ENCODE peak calls at places on chromosomes 11 and 22, in seven cellular contexts. One of them, this sample, is unnamed.
A peak's percentile ranks its signal among the peaks of the same experiment; 100 is the strongest.

GRCh38 chr11:67158241-67158640 is 39.2 kb downstream of the KDM2A start:
- DNase-seq in mesenchymal stem cell: no peak
- DNase-seq in neuronal stem cell: no peak
- DNase-seq in trophoblast cell: no peak
- DNase-seq in H9: no peak
- DNase-seq in IMR-90: peak; percentile 38
- DNase-seq in H1: no peak
- DNase-seq in this sample: no peak

GRCh38 chr22:20206709-20207215 is 55.9 kb upstream of the CCDC188 start:
- DNase-seq in mesenchymal stem cell: peak; percentile 31
- DNase-seq in neuronal stem cell: no peak
- DNase-seq in trophoblast cell: no peak
- DNase-seq in H9: no peak
- DNase-seq in IMR-90: peak; percentile 22
- DNase-seq in H1: no peak
- DNase-seq in this sample: no peak

GRCh38 chr22:29820941-29821789 is 16.9 kb downstream of the ASCC2 start:
- DNase-seq in mesenchymal stem cell: peak; percentile 97
- DNase-seq in neuronal stem cell: no peak
- DNase-seq in trophoblast cell: peak; percentile 100
- DNase-seq in H9: no peak
- DNase-seq in IMR-90: peak; percentile 98
- DNase-seq in H1: no peak
- DNase-seq in this sample: no peak

GRCh38 chr11:102666331-102666957 is 39.1 kb downstream of the MMP27 start:
- DNase-seq in mesenchymal stem cell: peak; percentile 64
- DNase-seq in neuronal stem cell: peak; percentile 30
- DNase-seq in trophoblast cell: peak; percentile 69
- DNase-seq in H9: no peak
- DNase-seq in IMR-90: peak; percentile 60
- DNase-seq in H1: no peak
- DNase-seq in this sample: peak; percentile 67

GRCh38 chr11:104694259-104695070 is 203.8 kb downstream of the CASP12 start:
- DNase-seq in mesenchymal stem cell: peak; percentile 89
- DNase-seq in neuronal stem cell: no peak
- DNase-seq in trophoblast cell: peak; percentile 85
- DNase-seq in H9: no peak
- DNase-seq in IMR-90: peak; percentile 88
- DNase-seq in H1: no peak
- DNase-seq in this sample: no peak

GRCh38 chr11:44066732-44067131 is 662 bp downstream of the ACCS start:
- DNase-seq in mesenchymal stem cell: peak; percentile 72
- DNase-seq in neuronal stem cell: no peak
- DNase-seq in trophoblast cell: peak; percentile 16
- DNase-seq in H9: no peak
- DNase-seq in IMR-90: peak; percentile 69
- DNase-seq in H1: no peak
- DNase-seq in this sample: no peak

GRCh38 chr11:6602096-6602940 is 1.1 kb downstream of the RRP8 start:
- DNase-seq in mesenchymal stem cell: no peak
- DNase-seq in neuronal stem cell: no peak
- DNase-seq in trophoblast cell: no peak
- DNase-seq in H9: no peak
- DNase-seq in IMR-90: no peak
- DNase-seq in H1: no peak
- DNase-seq in this sample: no peak

GRCh38 chr11:47617417-47617809 is 23.2 kb upstream of the C1QTNF4 start:
- DNase-seq in mesenchymal stem cell: peak; percentile 79
- DNase-seq in neuronal stem cell: no peak
- DNase-seq in trophoblast cell: no peak
- DNase-seq in H9: no peak
- DNase-seq in IMR-90: peak; percentile 85
- DNase-seq in H1: no peak
- DNase-seq in this sample: no peak

GRCh38 chr11:118180300-118180703 is 3.9 kb upstream of the SCN2B start:
- DNase-seq in mesenchymal stem cell: no peak
- DNase-seq in neuronal stem cell: peak; percentile 60
- DNase-seq in trophoblast cell: no peak
- DNase-seq in H9: peak; percentile 81
- DNase-seq in IMR-90: no peak
- DNase-seq in H1: no peak
- DNase-seq in this sample: peak; percentile 87

GRCh38 chr11:74312321-74312720 is 881 bp upstream of the P4HA3 start:
- DNase-seq in mesenchymal stem cell: no peak
- DNase-seq in neuronal stem cell: no peak
- DNase-seq in trophoblast cell: peak; percentile 56
- DNase-seq in H9: no peak
- DNase-seq in IMR-90: no peak
- DNase-seq in H1: no peak
- DNase-seq in this sample: no peak

GRCh38 chr11:119607726-119608125 is 121.3 kb downstream of the NECTIN1 start:
- DNase-seq in mesenchymal stem cell: no peak
- DNase-seq in neuronal stem cell: no peak
- DNase-seq in trophoblast cell: no peak
- DNase-seq in H9: no peak
- DNase-seq in IMR-90: no peak
- DNase-seq in H1: no peak
- DNase-seq in this sample: no peak

GRCh38 chr22:46723882-46724281 is 14.2 kb downstream of the CERK start:
- DNase-seq in mesenchymal stem cell: no peak
- DNase-seq in neuronal stem cell: no peak
- DNase-seq in trophoblast cell: no peak
- DNase-seq in H9: no peak
- DNase-seq in IMR-90: no peak
- DNase-seq in H1: no peak
- DNase-seq in this sample: no peak

GRCh38 chr11:13354335-13354734 is 76.7 kb downstream of the BMAL1 start:
- DNase-seq in mesenchymal stem cell: no peak
- DNase-seq in neuronal stem cell: no peak
- DNase-seq in trophoblast cell: peak; percentile 70
- DNase-seq in H9: peak; percentile 70
- DNase-seq in IMR-90: peak; percentile 29
- DNase-seq in H1: no peak
- DNase-seq in this sample: peak; percentile 80

GRCh38 chr11:60854847-60855725 is 664 bp downstream of the PTGDR2 start:
- DNase-seq in mesenchymal stem cell: no peak
- DNase-seq in neuronal stem cell: no peak
- DNase-seq in trophoblast cell: no peak
- DNase-seq in H9: no peak
- DNase-seq in IMR-90: no peak
- DNase-seq in H1: no peak
- DNase-seq in this sample: no peak

GRCh38 chr22:46054878-46055158 is 77.9 kb upstream of the WNT7B start:
- DNase-seq in mesenchymal stem cell: no peak
- DNase-seq in neuronal stem cell: no peak
- DNase-seq in trophoblast cell: no peak
- DNase-seq in H9: no peak
- DNase-seq in IMR-90: no peak
- DNase-seq in H1: no peak
- DNase-seq in this sample: no peak

GRCh38 chr22:33787645-33788456 is 132.4 kb downstream of the LARGE1 start:
- DNase-seq in mesenchymal stem cell: no peak
- DNase-seq in neuronal stem cell: no peak
- DNase-seq in trophoblast cell: no peak
- DNase-seq in H9: no peak
- DNase-seq in IMR-90: peak; percentile 6
- DNase-seq in H1: no peak
- DNase-seq in this sample: no peak

GRCh38 chr11:21794306-21794705 is 398.6 kb upstream of the ANO5 start:
- DNase-seq in mesenchymal stem cell: no peak
- DNase-seq in neuronal stem cell: no peak
- DNase-seq in trophoblast cell: no peak
- DNase-seq in H9: no peak
- DNase-seq in IMR-90: no peak
- DNase-seq in H1: no peak
- DNase-seq in this sample: no peak

GRCh38 chr22:44964722-44965078 is 45.1 kb downstream of the PHF21B start:
- DNase-seq in mesenchymal stem cell: no peak
- DNase-seq in neuronal stem cell: no peak
- DNase-seq in trophoblast cell: no peak
- DNase-seq in H9: peak; percentile 45
- DNase-seq in IMR-90: no peak
- DNase-seq in H1: no peak
- DNase-seq in this sample: no peak

GRCh38 chr22:44963832-44964721 is 45.7 kb downstream of the PHF21B start:
- DNase-seq in mesenchymal stem cell: no peak
- DNase-seq in neuronal stem cell: no peak
- DNase-seq in trophoblast cell: no peak
- DNase-seq in H9: no peak
- DNase-seq in IMR-90: no peak
- DNase-seq in H1: no peak
- DNase-seq in this sample: no peak

GRCh38 chr22:44957267-44957905 is 52.4 kb downstream of the PHF21B start:
- DNase-seq in mesenchymal stem cell: no peak
- DNase-seq in neuronal stem cell: peak; percentile 18
- DNase-seq in trophoblast cell: peak; percentile 11
- DNase-seq in H9: peak; percentile 60
- DNase-seq in IMR-90: peak; percentile 6
- DNase-seq in H1: no peak
- DNase-seq in this sample: peak; percentile 44

GRCh38 chr22:44965171-44965570 is 44.6 kb downstream of the PHF21B start:
- DNase-seq in mesenchymal stem cell: no peak
- DNase-seq in neuronal stem cell: no peak
- DNase-seq in trophoblast cell: no peak
- DNase-seq in H9: no peak
- DNase-seq in IMR-90: no peak
- DNase-seq in H1: no peak
- DNase-seq in this sample: no peak

GRCh38 chr22:44963055-44963454 is 46.8 kb downstream of the PHF21B start:
- DNase-seq in mesenchymal stem cell: no peak
- DNase-seq in neuronal stem cell: no peak
- DNase-seq in trophoblast cell: no peak
- DNase-seq in H9: no peak
- DNase-seq in IMR-90: no peak
- DNase-seq in H1: no peak
- DNase-seq in this sample: no peak
- H3K4ac ChIP-seq in mesenchymal stem cell: no peak overlapping the region
- H3K4ac ChIP-seq in neuronal stem cell: no peak overlapping the region
- H3K4ac ChIP-seq in trophoblast cell: no peak overlapping the region
- H3K4ac ChIP-seq in H9: no peak overlapping the region
- H3K4ac ChIP-seq in IMR-90: no peak overlapping the region
- H3K4ac ChIP-seq in H1: no peak overlapping the region
- H3K4ac ChIP-seq in this sample: no peak overlapping the region

DNA sequence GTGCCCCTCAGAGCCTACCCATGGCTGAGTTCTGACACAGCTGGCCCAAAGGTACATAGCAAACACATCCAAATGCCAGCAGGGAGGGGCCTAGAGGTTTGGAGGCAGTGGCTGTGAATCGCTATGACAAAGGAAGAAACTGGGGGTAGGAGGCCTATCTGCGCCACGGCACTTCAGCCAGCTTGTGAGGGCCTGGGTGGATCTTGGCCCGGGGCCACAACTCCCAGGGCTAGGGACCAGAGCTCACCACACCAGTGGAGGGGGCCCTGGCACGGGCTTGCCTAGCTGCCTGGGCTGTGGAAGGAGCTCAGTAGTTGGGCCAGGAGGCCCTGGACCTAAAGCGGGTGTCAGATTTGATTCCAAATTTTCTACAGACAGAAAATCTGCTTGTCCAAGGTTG is 9.4 kb upstream of the NAP1L4 start:
- DNase-seq in mesenchymal stem cell: no peak
- DNase-seq in neuronal stem cell: no peak
- DNase-seq in trophoblast cell: no peak
- DNase-seq in H9: no peak
- DNase-seq in IMR-90: no peak
- DNase-seq in H1: no peak
- DNase-seq in this sample: no peak
- H3K9ac ChIP-seq in mesenchymal stem cell: no peak overlapping the region
- H3K9ac ChIP-seq in neuronal stem cell: no peak overlapping the region
- H3K9ac ChIP-seq in trophoblast cell: no peak overlapping the region
- H3K9ac ChIP-seq in H9: no peak overlapping the region
- H3K9ac ChIP-seq in IMR-90: no peak overlapping the region
- H3K9ac ChIP-seq in H1: no peak overlapping the region
- H3K9ac ChIP-seq in this sample: no peak overlapping the region

DNA sequence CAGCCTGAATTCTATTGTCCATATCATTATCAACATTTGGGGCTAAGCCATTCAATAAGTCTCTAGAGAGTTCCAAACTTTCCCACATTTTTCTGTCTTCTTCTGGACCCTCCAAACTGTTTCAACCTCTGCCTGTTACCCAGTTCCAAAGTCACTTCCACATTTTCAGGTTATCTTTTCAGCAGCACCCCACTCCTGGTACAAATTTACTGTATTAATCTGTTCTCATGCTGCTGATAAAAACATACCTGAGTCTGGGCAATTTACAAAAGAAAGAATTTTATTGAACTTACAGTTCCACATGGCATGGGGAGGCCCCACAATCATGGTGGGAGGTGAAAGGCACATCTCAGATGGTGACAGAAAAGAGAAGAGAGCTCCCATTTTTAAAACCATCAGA is 5.8 kb downstream of the OR5AK2 start:
- DNase-seq in mesenchymal stem cell: no peak
- DNase-seq in neuronal stem cell: no peak
- DNase-seq in trophoblast cell: no peak
- DNase-seq in H9: no peak
- DNase-seq in IMR-90: no peak
- DNase-seq in H1: no peak
- DNase-seq in this sample: no peak
- H3K4ac ChIP-seq in mesenchymal stem cell: no peak overlapping the region
- H3K4ac ChIP-seq in neuronal stem cell: no peak overlapping the region
- H3K4ac ChIP-seq in trophoblast cell: no peak overlapping the region
- H3K4ac ChIP-seq in H9: no peak overlapping the region
- H3K4ac ChIP-seq in IMR-90: no peak overlapping the region
- H3K4ac ChIP-seq in H1: no peak overlapping the region
- H3K4ac ChIP-seq in this sample: no peak overlapping the region

GRCh38 chr11:62461740-62462522 is 43.1 kb downstream of the SCGB1A1 start:
- DNase-seq in mesenchymal stem cell: peak; percentile 69
- DNase-seq in neuronal stem cell: no peak
- DNase-seq in trophoblast cell: no peak
- DNase-seq in H9: no peak
- DNase-seq in IMR-90: peak; percentile 38
- DNase-seq in H1: no peak
- DNase-seq in this sample: no peak

GRCh38 chr11:62456630-62457029 is 37.8 kb downstream of the SCGB1A1 start:
- DNase-seq in mesenchymal stem cell: no peak
- DNase-seq in neuronal stem cell: no peak
- DNase-seq in trophoblast cell: peak; percentile 97
- DNase-seq in H9: peak; percentile 49
- DNase-seq in IMR-90: no peak
- DNase-seq in H1: no peak
- DNase-seq in this sample: peak; percentile 76

GRCh38 chr11:62457474-62457873 is 38.6 kb downstream of the SCGB1A1 start:
- DNase-seq in mesenchymal stem cell: no peak
- DNase-seq in neuronal stem cell: no peak
- DNase-seq in trophoblast cell: no peak
- DNase-seq in H9: no peak
- DNase-seq in IMR-90: no peak
- DNase-seq in H1: no peak
- DNase-seq in this sample: no peak

GRCh38 chr11:62458212-62459002 is 39.6 kb downstream of the SCGB1A1 start:
- DNase-seq in mesenchymal stem cell: peak; percentile 28
- DNase-seq in neuronal stem cell: no peak
- DNase-seq in trophoblast cell: no peak
- DNase-seq in H9: no peak
- DNase-seq in IMR-90: peak; percentile 27
- DNase-seq in H1: no peak
- DNase-seq in this sample: no peak

DNA sequence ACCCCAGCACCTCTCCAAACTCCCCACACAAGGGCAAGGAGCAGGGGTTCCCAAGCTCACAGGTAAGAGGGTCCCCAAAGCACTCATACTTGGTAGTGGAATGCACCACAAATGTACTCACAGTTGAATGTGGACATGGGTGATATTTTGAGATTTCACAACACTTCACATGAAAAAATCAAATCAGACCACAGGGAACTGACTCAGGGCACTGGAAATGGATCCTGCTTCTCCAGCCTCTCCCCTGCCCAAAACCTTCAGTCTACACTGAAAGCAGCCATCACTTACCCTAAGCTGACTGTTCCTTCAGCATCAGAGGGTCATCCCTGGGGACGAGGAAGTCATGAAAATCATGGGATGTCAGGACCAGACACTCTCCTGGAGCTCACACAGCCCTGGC is 40.2 kb downstream of the SCGB1A1 start:
- DNase-seq in mesenchymal stem cell: no peak
- DNase-seq in neuronal stem cell: no peak
- DNase-seq in trophoblast cell: no peak
- DNase-seq in H9: no peak
- DNase-seq in IMR-90: peak; percentile 33
- DNase-seq in H1: no peak
- DNase-seq in this sample: no peak
- H3K9ac ChIP-seq in mesenchymal stem cell: peak overlapping the region; percentile 66
- H3K9ac ChIP-seq in neuronal stem cell: no peak overlapping the region
- H3K9ac ChIP-seq in trophoblast cell: no peak overlapping the region
- H3K9ac ChIP-seq in H9: no peak overlapping the region
- H3K9ac ChIP-seq in IMR-90: no peak overlapping the region
- H3K9ac ChIP-seq in H1: no peak overlapping the region
- H3K9ac ChIP-seq in this sample: no peak overlapping the region